ENCODE peak calls at places on chromosomes 4 and X, in seven cellular contexts. One of them, this sample, is unnamed.
A peak's percentile ranks its signal among the peaks of the same experiment; 100 is the strongest.

GRCh38 chrX:123169247-123169901 is 14.7 kb upstream of the GRIA3 start:
- DNase-seq in cardiac fibroblast: no peak
- DNase-seq in CD8-positive, alpha-beta memory T cell: no peak
- DNase-seq in NCI-H2081: no peak
- DNase-seq in posterior vena cava: no peak
- DNase-seq in ACHN: peak; percentile 60
- DNase-seq in mucosa of gallbladder: no peak
- DNase-seq in this sample: no peak

GRCh38 chr4:98711526-98711925 is 53.1 kb upstream of the TSPAN5 start:
- DNase-seq in cardiac fibroblast: peak; percentile 18
- DNase-seq in CD8-positive, alpha-beta memory T cell: no peak
- DNase-seq in NCI-H2081: no peak
- DNase-seq in posterior vena cava: no peak
- DNase-seq in ACHN: no peak
- DNase-seq in mucosa of gallbladder: no peak
- DNase-seq in this sample: no peak

GRCh38 chr4:164799410-164799809 is 45.5 kb downstream of the SMIM31 start:
- DNase-seq in cardiac fibroblast: no peak
- DNase-seq in CD8-positive, alpha-beta memory T cell: no peak
- DNase-seq in NCI-H2081: no peak
- DNase-seq in posterior vena cava: no peak
- DNase-seq in ACHN: no peak
- DNase-seq in mucosa of gallbladder: no peak
- DNase-seq in this sample: no peak

GRCh38 chrX:13506574-13506973 is 62.8 kb upstream of the EGFL6 start:
- DNase-seq in cardiac fibroblast: peak; percentile 67
- DNase-seq in CD8-positive, alpha-beta memory T cell: peak; percentile 28
- DNase-seq in NCI-H2081: peak; percentile 25
- DNase-seq in posterior vena cava: peak; percentile 81
- DNase-seq in ACHN: peak; percentile 25
- DNase-seq in mucosa of gallbladder: peak; percentile 24
- DNase-seq in this sample: peak; percentile 6

GRCh38 chr4:2927696-2928075 is 35.5 kb downstream of the NOP14 start:
- DNase-seq in cardiac fibroblast: no peak
- DNase-seq in CD8-positive, alpha-beta memory T cell: no peak
- DNase-seq in NCI-H2081: no peak
- DNase-seq in posterior vena cava: peak; percentile 69
- DNase-seq in ACHN: no peak
- DNase-seq in mucosa of gallbladder: no peak
- DNase-seq in this sample: no peak

GRCh38 chrX:49884290-49884862 is 5.1 kb downstream of the USP27X start:
- DNase-seq in cardiac fibroblast: peak; percentile 66
- DNase-seq in CD8-positive, alpha-beta memory T cell: peak; percentile 22
- DNase-seq in NCI-H2081: peak; percentile 69
- DNase-seq in posterior vena cava: no peak
- DNase-seq in ACHN: peak; percentile 30
- DNase-seq in mucosa of gallbladder: peak; percentile 38
- DNase-seq in this sample: no peak

GRCh38 chrX:65195621-65196020 is 219.4 kb upstream of the ZC4H2 start:
- DNase-seq in cardiac fibroblast: no peak
- DNase-seq in CD8-positive, alpha-beta memory T cell: no peak
- DNase-seq in NCI-H2081: no peak
- DNase-seq in posterior vena cava: no peak
- DNase-seq in ACHN: no peak
- DNase-seq in mucosa of gallbladder: no peak
- DNase-seq in this sample: no peak

GRCh38 chr4:93103042-93103441 is 725.5 kb upstream of the ATOH1 start:
- DNase-seq in cardiac fibroblast: no peak
- DNase-seq in CD8-positive, alpha-beta memory T cell: no peak
- DNase-seq in NCI-H2081: no peak
- DNase-seq in posterior vena cava: peak; percentile 31
- DNase-seq in ACHN: no peak
- DNase-seq in mucosa of gallbladder: no peak
- DNase-seq in this sample: no peak

GRCh38 chr4:20074450-20074849 is 177.3 kb upstream of the SLIT2 start:
- DNase-seq in cardiac fibroblast: no peak
- DNase-seq in CD8-positive, alpha-beta memory T cell: no peak
- DNase-seq in NCI-H2081: no peak
- DNase-seq in posterior vena cava: no peak
- DNase-seq in ACHN: no peak
- DNase-seq in mucosa of gallbladder: no peak
- DNase-seq in this sample: no peak

GRCh38 chr4:181962321-181962720 is 280.9 kb upstream of the TENM3 start:
- DNase-seq in cardiac fibroblast: peak; percentile 29
- DNase-seq in CD8-positive, alpha-beta memory T cell: no peak
- DNase-seq in NCI-H2081: no peak
- DNase-seq in posterior vena cava: no peak
- DNase-seq in ACHN: no peak
- DNase-seq in mucosa of gallbladder: no peak
- DNase-seq in this sample: no peak

GRCh38 chr4:113141901-113142346 is 92.5 kb downstream of the ANK2 start:
- DNase-seq in cardiac fibroblast: peak; percentile 71
- DNase-seq in CD8-positive, alpha-beta memory T cell: no peak
- DNase-seq in NCI-H2081: peak; percentile 85
- DNase-seq in posterior vena cava: no peak
- DNase-seq in ACHN: peak; percentile 15
- DNase-seq in mucosa of gallbladder: no peak
- DNase-seq in this sample: no peak

GRCh38 chrX:105706041-105706440 is 116.3 kb upstream of the NRK start:
- DNase-seq in cardiac fibroblast: peak; percentile 51
- DNase-seq in CD8-positive, alpha-beta memory T cell: no peak
- DNase-seq in NCI-H2081: no peak
- DNase-seq in posterior vena cava: no peak
- DNase-seq in ACHN: no peak
- DNase-seq in mucosa of gallbladder: no peak
- DNase-seq in this sample: no peak

GRCh38 chr4:99591757-99592156 is 17.1 kb downstream of the MTTP start:
- DNase-seq in cardiac fibroblast: no peak
- DNase-seq in CD8-positive, alpha-beta memory T cell: no peak
- DNase-seq in NCI-H2081: no peak
- DNase-seq in posterior vena cava: no peak
- DNase-seq in ACHN: no peak
- DNase-seq in mucosa of gallbladder: no peak
- DNase-seq in this sample: no peak

GRCh38 chr4:138494931-138495330 is 252.8 kb upstream of the SLC7A11 start:
- DNase-seq in cardiac fibroblast: peak; percentile 49
- DNase-seq in CD8-positive, alpha-beta memory T cell: no peak
- DNase-seq in NCI-H2081: peak; percentile 46
- DNase-seq in posterior vena cava: no peak
- DNase-seq in ACHN: peak; percentile 26
- DNase-seq in mucosa of gallbladder: no peak
- DNase-seq in this sample: peak; percentile 31

GRCh38 chrX:131917588-131917987 is 105.5 kb upstream of the STK26 start:
- DNase-seq in cardiac fibroblast: no peak
- DNase-seq in CD8-positive, alpha-beta memory T cell: no peak
- DNase-seq in NCI-H2081: no peak
- DNase-seq in posterior vena cava: no peak
- DNase-seq in ACHN: no peak
- DNase-seq in mucosa of gallbladder: no peak
- DNase-seq in this sample: no peak

GRCh38 chrX:49754238-49754857 is 58.6 kb upstream of the PAGE1 start:
- DNase-seq in cardiac fibroblast: peak; percentile 42
- DNase-seq in CD8-positive, alpha-beta memory T cell: peak; percentile 21
- DNase-seq in NCI-H2081: peak; percentile 40
- DNase-seq in posterior vena cava: no peak
- DNase-seq in ACHN: peak; percentile 3
- DNase-seq in mucosa of gallbladder: peak; percentile 12
- DNase-seq in this sample: no peak

GRCh38 chrX:132022115-132022862 is 813 bp upstream of the STK26 start:
- DNase-seq in cardiac fibroblast: peak; percentile 7
- DNase-seq in CD8-positive, alpha-beta memory T cell: peak; percentile 20
- DNase-seq in NCI-H2081: no peak
- DNase-seq in posterior vena cava: no peak
- DNase-seq in ACHN: peak; percentile 5
- DNase-seq in mucosa of gallbladder: no peak
- DNase-seq in this sample: no peak

GRCh38 chr4:40283968-40284367 is 51.2 kb upstream of the CHRNA9 start:
- DNase-seq in cardiac fibroblast: no peak
- DNase-seq in CD8-positive, alpha-beta memory T cell: peak; percentile 82
- DNase-seq in NCI-H2081: no peak
- DNase-seq in posterior vena cava: no peak
- DNase-seq in ACHN: peak; percentile 81
- DNase-seq in mucosa of gallbladder: no peak
- DNase-seq in this sample: no peak

GRCh38 chr4:123528501-123529277 is 132.1 kb downstream of the SPRY1 start:
- DNase-seq in cardiac fibroblast: no peak
- DNase-seq in CD8-positive, alpha-beta memory T cell: no peak
- DNase-seq in NCI-H2081: no peak
- DNase-seq in posterior vena cava: no peak
- DNase-seq in ACHN: no peak
- DNase-seq in mucosa of gallbladder: no peak
- DNase-seq in this sample: no peak

GRCh38 chr4:85200106-85200505 is 233.6 kb upstream of the WDFY3 start:
- DNase-seq in cardiac fibroblast: no peak
- DNase-seq in CD8-positive, alpha-beta memory T cell: no peak
- DNase-seq in NCI-H2081: no peak
- DNase-seq in posterior vena cava: no peak
- DNase-seq in ACHN: no peak
- DNase-seq in mucosa of gallbladder: no peak
- DNase-seq in this sample: no peak

GRCh38 chr4:123564758-123565346 is 168.3 kb downstream of the SPRY1 start:
- DNase-seq in cardiac fibroblast: peak; percentile 85
- DNase-seq in CD8-positive, alpha-beta memory T cell: peak; percentile 53
- DNase-seq in NCI-H2081: peak; percentile 76
- DNase-seq in posterior vena cava: no peak
- DNase-seq in ACHN: peak; percentile 77
- DNase-seq in mucosa of gallbladder: peak; percentile 66
- DNase-seq in this sample: no peak

GRCh38 chr4:2096073-2096609 is 37.0 kb downstream of the NAT8L start:
- DNase-seq in cardiac fibroblast: no peak
- DNase-seq in CD8-positive, alpha-beta memory T cell: no peak
- DNase-seq in NCI-H2081: no peak
- DNase-seq in posterior vena cava: peak; percentile 64
- DNase-seq in ACHN: no peak
- DNase-seq in mucosa of gallbladder: no peak
- DNase-seq in this sample: no peak

GRCh38 chr4:14897217-14897616 is 105.1 kb upstream of the CPEB2 start:
- DNase-seq in cardiac fibroblast: no peak
- DNase-seq in CD8-positive, alpha-beta memory T cell: no peak
- DNase-seq in NCI-H2081: no peak
- DNase-seq in posterior vena cava: no peak
- DNase-seq in ACHN: no peak
- DNase-seq in mucosa of gallbladder: no peak
- DNase-seq in this sample: no peak

GRCh38 chr4:8585186-8585585 is 5.0 kb downstream of the GPR78 start:
- DNase-seq in cardiac fibroblast: no peak
- DNase-seq in CD8-positive, alpha-beta memory T cell: no peak
- DNase-seq in NCI-H2081: no peak
- DNase-seq in posterior vena cava: no peak
- DNase-seq in ACHN: no peak
- DNase-seq in mucosa of gallbladder: no peak
- DNase-seq in this sample: no peak

GRCh38 chr4:128980816-128981326 is 112.5 kb downstream of the SCLT1 start:
- DNase-seq in cardiac fibroblast: no peak
- DNase-seq in CD8-positive, alpha-beta memory T cell: no peak
- DNase-seq in NCI-H2081: peak; percentile 2
- DNase-seq in posterior vena cava: no peak
- DNase-seq in ACHN: no peak
- DNase-seq in mucosa of gallbladder: no peak
- DNase-seq in this sample: no peak

GRCh38 chr4:187071896-187072295 is 348.2 kb upstream of the FAT1 start:
- DNase-seq in cardiac fibroblast: no peak
- DNase-seq in CD8-positive, alpha-beta memory T cell: no peak
- DNase-seq in NCI-H2081: no peak
- DNase-seq in posterior vena cava: no peak
- DNase-seq in ACHN: no peak
- DNase-seq in mucosa of gallbladder: no peak
- DNase-seq in this sample: no peak

GRCh38 chr4:158208931-158209640 is 1.2 kb upstream of the TMEM144 start:
- DNase-seq in cardiac fibroblast: no peak
- DNase-seq in CD8-positive, alpha-beta memory T cell: no peak
- DNase-seq in NCI-H2081: no peak
- DNase-seq in posterior vena cava: no peak
- DNase-seq in ACHN: no peak
- DNase-seq in mucosa of gallbladder: no peak
- DNase-seq in this sample: no peak

GRCh38 chr4:617644-618330 is 7.6 kb upstream of the PDE6B start:
- DNase-seq in cardiac fibroblast: no peak
- DNase-seq in CD8-positive, alpha-beta memory T cell: no peak
- DNase-seq in NCI-H2081: no peak
- DNase-seq in posterior vena cava: peak; percentile 32
- DNase-seq in ACHN: no peak
- DNase-seq in mucosa of gallbladder: no peak
- DNase-seq in this sample: no peak

GRCh38 chrX:131830400-131831184 is 192.5 kb upstream of the STK26 start:
- DNase-seq in cardiac fibroblast: peak; percentile 80
- DNase-seq in CD8-positive, alpha-beta memory T cell: peak; percentile 32
- DNase-seq in NCI-H2081: peak; percentile 97
- DNase-seq in posterior vena cava: peak; percentile 86
- DNase-seq in ACHN: peak; percentile 71
- DNase-seq in mucosa of gallbladder: peak; percentile 89
- DNase-seq in this sample: peak; percentile 77

GRCh38 chr4:114495471-114495928 is 103.1 kb upstream of the UGT8 start:
- DNase-seq in cardiac fibroblast: no peak
- DNase-seq in CD8-positive, alpha-beta memory T cell: no peak
- DNase-seq in NCI-H2081: no peak
- DNase-seq in posterior vena cava: no peak
- DNase-seq in ACHN: no peak
- DNase-seq in mucosa of gallbladder: no peak
- DNase-seq in this sample: no peak

GRCh38 chr4:23811045-23811620 is 78.7 kb downstream of the PPARGC1A start:
- DNase-seq in cardiac fibroblast: no peak
- DNase-seq in CD8-positive, alpha-beta memory T cell: no peak
- DNase-seq in NCI-H2081: no peak
- DNase-seq in posterior vena cava: no peak
- DNase-seq in ACHN: no peak
- DNase-seq in mucosa of gallbladder: no peak
- DNase-seq in this sample: no peak

GRCh38 chr4:37799941-37800554 is 26.4 kb upstream of the PGM2 start:
- DNase-seq in cardiac fibroblast: peak; percentile 7
- DNase-seq in CD8-positive, alpha-beta memory T cell: no peak
- DNase-seq in NCI-H2081: no peak
- DNase-seq in posterior vena cava: no peak
- DNase-seq in ACHN: no peak
- DNase-seq in mucosa of gallbladder: no peak
- DNase-seq in this sample: no peak

GRCh38 chr4:26860922-26861433 is 337 bp downstream of the STIM2 start:
- DNase-seq in cardiac fibroblast: peak; percentile 67
- DNase-seq in CD8-positive, alpha-beta memory T cell: peak; percentile 66
- DNase-seq in NCI-H2081: peak; percentile 75
- DNase-seq in posterior vena cava: peak; percentile 91
- DNase-seq in ACHN: peak; percentile 31
- DNase-seq in mucosa of gallbladder: peak; percentile 28
- DNase-seq in this sample: no peak

GRCh38 chrX:48648299-48648698 is 35.3 kb upstream of the WAS start:
- DNase-seq in cardiac fibroblast: peak; percentile 77
- DNase-seq in CD8-positive, alpha-beta memory T cell: peak; percentile 32
- DNase-seq in NCI-H2081: peak; percentile 55
- DNase-seq in posterior vena cava: no peak
- DNase-seq in ACHN: peak; percentile 29
- DNase-seq in mucosa of gallbladder: peak; percentile 38
- DNase-seq in this sample: peak; percentile 3

GRCh38 chr4:13483142-13484044 is 747 bp downstream of the RAB28 start:
- DNase-seq in cardiac fibroblast: peak; percentile 82
- DNase-seq in CD8-positive, alpha-beta memory T cell: peak; percentile 11
- DNase-seq in NCI-H2081: peak; percentile 46
- DNase-seq in posterior vena cava: peak; percentile 86
- DNase-seq in ACHN: peak; percentile 74
- DNase-seq in mucosa of gallbladder: peak; percentile 31
- DNase-seq in this sample: peak; percentile 63

GRCh38 chr4:120692964-120693363 is 229.6 kb downstream of the PRDM5 start:
- DNase-seq in cardiac fibroblast: peak; percentile 92
- DNase-seq in CD8-positive, alpha-beta memory T cell: no peak
- DNase-seq in NCI-H2081: peak; percentile 38
- DNase-seq in posterior vena cava: no peak
- DNase-seq in ACHN: peak; percentile 67
- DNase-seq in mucosa of gallbladder: peak; percentile 34
- DNase-seq in this sample: no peak

GRCh38 chr4:165839615-165840333 is 33.3 kb upstream of the TLL1 start:
- DNase-seq in cardiac fibroblast: no peak
- DNase-seq in CD8-positive, alpha-beta memory T cell: no peak
- DNase-seq in NCI-H2081: peak; percentile 44
- DNase-seq in posterior vena cava: no peak
- DNase-seq in ACHN: no peak
- DNase-seq in mucosa of gallbladder: no peak
- DNase-seq in this sample: no peak

GRCh38 chr4:10998826-10999225 is 314.3 kb upstream of the CLNK start:
- DNase-seq in cardiac fibroblast: no peak
- DNase-seq in CD8-positive, alpha-beta memory T cell: no peak
- DNase-seq in NCI-H2081: no peak
- DNase-seq in posterior vena cava: no peak
- DNase-seq in ACHN: no peak
- DNase-seq in mucosa of gallbladder: no peak
- DNase-seq in this sample: no peak

This sample was measured in substantia nigra.